ENCODE peak calls at places on chromosomes 11 and 22, in five cellular contexts. C is nephron progenitor cell; A is stimulated activated CD4-positive, alpha-beta T cell treated with anti-CD3 and anti-CD28 coated beads, Interleukin-2, amount 100 ng/mL, for 48 hours; Y is colonic mucosa; E is stimulated activated CD8-positive, alpha-beta memory T cell treated with anti-CD3 and anti-CD28 coated beads, Interleukin-4, amount 100 ng/mL, for 4 hours. L is an unnamed sample.

GRCh38 chr11:103988595-103988969 is 47.9 kb upstream of the DDI1 start:
- DNase-seq in E (no peak), Y (no peak), C (no peak), A (no peak), L (peak)

GRCh38 chr11:1879342-1879940 is 12.3 kb downstream of the PRR33 start:
- DNase-seq in Y (no peak), E (no peak), C (no peak), A (no peak), L (no peak)

GRCh38 chr11:65355013-65355775 is 643 bp downstream of the TIGD3 start:
- DNase-seq in C (peak), A (no peak), Y (peak), E (peak), L (no peak)

GRCh38 chr11:6812391-6813005 is 13.0 kb upstream of the OR6A2 start:
- DNase-seq in A (peak), C (peak), Y (peak), E (no peak), L (peak)

GRCh38 chr11:131065435-131066295 is 149.4 kb upstream of the SNX19 start:
- DNase-seq in A (no peak), C (no peak), E (no peak), Y (no peak), L (no peak)

GRCh38 chr22:44276706-44277403 is 35.9 kb downstream of the SHISAL1 start:
- DNase-seq in C (no peak), E (no peak), Y (no peak), A (no peak), L (no peak)

GRCh38 chr11:1198766-1199688 is 23.8 kb upstream of the MUC5B start:
- DNase-seq in E (no peak), A (no peak), Y (no peak), C (no peak), L (no peak)

GRCh38 chr22:41377846-41378245 is 3.9 kb upstream of the TEF start:
- DNase-seq in A (no peak), C (no peak), Y (no peak), E (no peak), L (no peak)

GRCh38 chr11:11537871-11538270 is 83.9 kb downstream of the GALNT18 start:
- DNase-seq in Y (no peak), C (no peak), E (no peak), A (no peak), L (no peak)

GRCh38 chr22:20531404-20532181 is 24.2 kb downstream of the MED15 start:
- DNase-seq in E (no peak), Y (peak), C (peak), A (no peak), L (peak)

GRCh38 chr11:44811841-44812448 is 85.2 kb downstream of the TSPAN18 start:
- DNase-seq in A (no peak), E (no peak), Y (no peak), C (no peak), L (no peak)

GRCh38 chr22:39502109-39502788 is at the start of gene MIEF1:
- DNase-seq in C (peak), A (peak), Y (peak), E (peak), L (peak)

GRCh38 chr22:42432020-42432596 is at the start of gene NFAM1:
- DNase-seq in C (peak), Y (peak), A (no peak), E (no peak), L (no peak)

GRCh38 chr11:61899146-61899841 is 7.9 kb upstream of the FADS3 start:
- DNase-seq in Y (peak), E (peak), A (peak), C (peak), L (peak)

GRCh38 chr11:67632982-67633755 is 3.4 kb upstream of the NUDT8 start:
- DNase-seq in C (no peak), A (no peak), Y (peak), E (no peak), L (no peak)